ENCODE peak calls at places on chromosomes 4 and X, in ten cellular contexts. B is M059J; I is left ventricle myocardium superior; Q is SW480; A is H1; G is EL; J is stimulated activated CD4-positive, alpha-beta T cell treated with anti-CD3 and anti-CD28 coated beads, Interleukin-15, amount 100 ng/mL, for 1 hour; O is stimulated activated CD8-positive, alpha-beta memory T cell treated with anti-CD3 and anti-CD28 coated beads, Interleukin-7, amount 100 ng/mL, for 24 hours; F is RWPE2; L is progenitor cell of endocrine pancreas. U is an unnamed sample.

GRCh38 chrX:115226929-115227328 is 7.0 kb downstream of the LRCH2 start:
- DNase-seq in B (peak; percentile 68), I (no peak), Q (peak; percentile 29), A (no peak), G (peak; percentile 13), J (no peak), O (no peak), F (no peak), L (no peak), U (peak; percentile 23)

GRCh38 chr4:39353478-39354177 is 12.5 kb downstream of the RFC1 start:
- DNase-seq in B (peak; percentile 62), I (no peak), Q (peak; percentile 18), A (no peak), G (peak; percentile 42), J (no peak), O (no peak), F (no peak), L (no peak), U (peak; percentile 74)

GRCh38 chr4:108425988-108426387 is 194.4 kb upstream of the RPL34 start:
- DNase-seq in B (peak; percentile 80), I (no peak), Q (no peak), A (no peak), G (peak; percentile 84), J (no peak), O (no peak), F (no peak), L (no peak), U (peak; percentile 77)

GRCh38 chr4:88043001-88043400 is 35.6 kb downstream of the PKD2 start:
- DNase-seq in B (no peak), I (no peak), Q (no peak), A (no peak), G (no peak), J (no peak), O (no peak), F (no peak), L (no peak), U (no peak)

GRCh38 chr4:107333518-107333917 is 297.4 kb upstream of the DKK2 start:
- DNase-seq in B (no peak), I (no peak), Q (no peak), A (no peak), G (no peak), J (no peak), O (no peak), F (no peak), L (no peak), U (no peak)

GRCh38 chrX:17535229-17535628 is 160.2 kb downstream of the NHS start:
- DNase-seq in B (peak; percentile 16), I (no peak), Q (no peak), A (no peak), G (peak; percentile 26), J (no peak), O (peak; percentile 4), F (no peak), L (no peak), U (peak; percentile 29)

GRCh38 chrX:66022742-66023725 is 16.8 kb downstream of the VSIG4 start:
- DNase-seq in B (peak; percentile 8), I (no peak), Q (no peak), A (no peak), G (peak; percentile 0), J (no peak), O (no peak), F (no peak), L (no peak), U (peak; percentile 7)

GRCh38 chr4:10535900-10536299 is 78.7 kb upstream of the ZNF518B start:
- DNase-seq in B (no peak), I (no peak), Q (no peak), A (no peak), G (no peak), J (no peak), O (no peak), F (no peak), L (no peak), U (no peak)

GRCh38 chr4:53512608-53513007 is 78.7 kb downstream of the LNX1 start:
- DNase-seq in B (no peak), I (no peak), Q (no peak), A (no peak), G (no peak), J (no peak), O (no peak), F (no peak), L (no peak), U (no peak)

GRCh38 chr4:4575284-4576211 is 33.7 kb upstream of the STX18 start:
- DNase-seq in B (peak; percentile 46), I (peak; percentile 80), Q (peak; percentile 68), A (peak; percentile 54), G (peak; percentile 57), J (peak; percentile 27), O (peak; percentile 29), F (no peak), L (peak; percentile 69), U (peak; percentile 82)

GRCh38 chr4:1207603-1208265 is 35.4 kb upstream of the SPON2 start:
- DNase-seq in B (peak; percentile 24), I (peak; percentile 84), Q (no peak), A (no peak), G (peak; percentile 16), J (no peak), O (no peak), F (peak; percentile 58), L (no peak), U (peak; percentile 77)

GRCh38 chr4:57074753-57075152 is 35.4 kb downstream of the IGFBP7 start:
- DNase-seq in B (peak; percentile 76), I (no peak), Q (no peak), A (no peak), G (peak; percentile 92), J (no peak), O (no peak), F (no peak), L (no peak), U (peak; percentile 89)

GRCh38 chr4:48483777-48484493 is 792 bp downstream of the SLC10A4 start:
- DNase-seq in B (no peak), I (no peak), Q (no peak), A (no peak), G (no peak), J (no peak), O (no peak), F (no peak), L (peak; percentile 19), U (peak; percentile 22)

GRCh38 chr4:3522651-3523050 is 9.6 kb downstream of the LRPAP1 start:
- DNase-seq in B (no peak), I (no peak), Q (no peak), A (no peak), G (no peak), J (no peak), O (no peak), F (peak; percentile 51), L (no peak), U (no peak)

GRCh38 chrX:68696267-68696666 is 48.8 kb downstream of the STARD8 start:
- DNase-seq in B (peak; percentile 32), I (no peak), Q (no peak), A (no peak), G (no peak), J (no peak), O (no peak), F (no peak), L (no peak), U (no peak)

GRCh38 chr4:10005632-10006031 is 15.7 kb downstream of the SLC2A9 start:
- DNase-seq in B (no peak), I (no peak), Q (no peak), A (no peak), G (no peak), J (no peak), O (no peak), F (no peak), L (no peak), U (no peak)

GRCh38 chr4:22668301-22668700 is 24.4 kb upstream of the GBA3 start:
- DNase-seq in B (no peak), I (no peak), Q (no peak), A (no peak), G (peak; percentile 5), J (no peak), O (no peak), F (no peak), L (no peak), U (peak; percentile 41)

GRCh38 chr4:7420661-7421040 is 14.1 kb downstream of the PSAPL1 start:
- DNase-seq in B (no peak), I (no peak), Q (no peak), A (no peak), G (no peak), J (no peak), O (no peak), F (peak; percentile 55), L (no peak), U (no peak)

GRCh38 chr4:3470244-3471097 is 7.4 kb downstream of the DOK7 start:
- DNase-seq in B (peak; percentile 31), I (peak; percentile 30), Q (no peak), A (no peak), G (no peak), J (no peak), O (no peak), F (no peak), L (no peak), U (peak; percentile 47)

U was measured in GM23248.